ENCODE peak calls at places on chromosomes 3 and 15, in eight cellular contexts. J, U, V, D, C, O, A and L are unnamed samples.

GRCh38 chr15:75776075-75776443 is 63.4 kb upstream of the CSPG4 start:
- DNase-seq in J (peak; percentile 69), U (peak; percentile 10), V (peak; percentile 55), D (peak; percentile 64), C (peak; percentile 54), O (peak; percentile 3), A (peak; percentile 33), L (peak; percentile 9)

GRCh38 chr3:27746838-27747237 is 24.7 kb upstream of the EOMES start:
- DNase-seq in J (no peak), U (no peak), V (no peak), D (no peak), C (no peak), O (no peak), A (no peak), L (no peak)

GRCh38 chr15:38611228-38611627 is 46.6 kb upstream of the RASGRP1 start:
- DNase-seq in J (no peak), U (no peak), V (no peak), D (no peak), C (no peak), O (no peak), A (no peak), L (no peak)

GRCh38 chr15:51076898-51077564 is 17.7 kb downstream of the TNFAIP8L3 start:
- DNase-seq in J (peak; percentile 74), U (no peak), V (peak; percentile 67), D (no peak), C (no peak), O (no peak), A (no peak), L (no peak)

GRCh38 chr3:146117406-146118285 is 43.3 kb downstream of the PLOD2 start:
- DNase-seq in J (peak; percentile 89), U (no peak), V (peak; percentile 87), D (no peak), C (peak; percentile 97), O (no peak), A (no peak), L (peak; percentile 27)

GRCh38 chr3:157131861-157132260 is 28.1 kb downstream of the CCNL1 start:
- DNase-seq in J (peak; percentile 67), U (no peak), V (peak; percentile 51), D (no peak), C (peak; percentile 61), O (no peak), A (no peak), L (peak; percentile 93)

GRCh38 chr3:185932213-185932612 is 5.6 kb downstream of the TRA2B start:
- DNase-seq in J (peak; percentile 23), U (no peak), V (no peak), D (no peak), C (no peak), O (no peak), A (no peak), L (no peak)

GRCh38 chr15:95051881-95052280 is 820.5 kb downstream of the MCTP2 start:
- DNase-seq in J (no peak), U (no peak), V (no peak), D (no peak), C (no peak), O (no peak), A (no peak), L (no peak)

GRCh38 chr3:72510247-72510646 is 338.0 kb downstream of the SHQ1 start:
- DNase-seq in J (no peak), U (no peak), V (no peak), D (no peak), C (no peak), O (no peak), A (no peak), L (no peak)

GRCh38 chr15:43230640-43231115 is 9.9 kb upstream of the EPB42 start:
- DNase-seq in J (peak; percentile 30), U (no peak), V (no peak), D (no peak), C (no peak), O (no peak), A (no peak), L (no peak)

GRCh38 chr3:13670292-13670691 is 121.4 kb downstream of the FBLN2 start:
- DNase-seq in J (no peak), U (no peak), V (no peak), D (no peak), C (no peak), O (no peak), A (no peak), L (no peak)

GRCh38 chr3:53114412-53115074 is 15.7 kb downstream of the RFT1 start:
- DNase-seq in J (peak; percentile 58), U (no peak), V (peak; percentile 29), D (no peak), C (peak; percentile 48), O (no peak), A (no peak), L (peak; percentile 95)

GRCh38 chr15:62940755-62941361 is 101.7 kb upstream of the TPM1 start:
- DNase-seq in J (peak; percentile 98), U (no peak), V (peak; percentile 97), D (no peak), C (peak; percentile 98), O (no peak), A (peak; percentile 65), L (peak; percentile 78)

GRCh38 chr3:165725296-165725695 is 111.9 kb downstream of the BCHE start:
- DNase-seq in J (no peak), U (no peak), V (no peak), D (no peak), C (no peak), O (no peak), A (no peak), L (no peak)

GRCh38 chr3:12796171-12797123 is at the start of gene CAND2:
- DNase-seq in J (peak; percentile 52), U (no peak), V (peak; percentile 30), D (no peak), C (peak; percentile 37), O (peak; percentile 75), A (peak; percentile 79), L (no peak)

GRCh38 chr3:127015282-127016042 is 32.5 kb downstream of the PLXNA1 start:
- DNase-seq in J (peak; percentile 9), U (no peak), V (no peak), D (no peak), C (no peak), O (peak; percentile 59), A (peak; percentile 35), L (no peak)

GRCh38 chr3:73762855-73763254 is 138.1 kb upstream of the PDZRN3 start:
- DNase-seq in J (no peak), U (no peak), V (no peak), D (no peak), C (no peak), O (no peak), A (no peak), L (no peak)

GRCh38 chr15:60721232-60721576 is 242.3 kb upstream of the ICE2 start:
- DNase-seq in J (no peak), U (no peak), V (no peak), D (no peak), C (no peak), O (no peak), A (no peak), L (no peak)

DNA sequence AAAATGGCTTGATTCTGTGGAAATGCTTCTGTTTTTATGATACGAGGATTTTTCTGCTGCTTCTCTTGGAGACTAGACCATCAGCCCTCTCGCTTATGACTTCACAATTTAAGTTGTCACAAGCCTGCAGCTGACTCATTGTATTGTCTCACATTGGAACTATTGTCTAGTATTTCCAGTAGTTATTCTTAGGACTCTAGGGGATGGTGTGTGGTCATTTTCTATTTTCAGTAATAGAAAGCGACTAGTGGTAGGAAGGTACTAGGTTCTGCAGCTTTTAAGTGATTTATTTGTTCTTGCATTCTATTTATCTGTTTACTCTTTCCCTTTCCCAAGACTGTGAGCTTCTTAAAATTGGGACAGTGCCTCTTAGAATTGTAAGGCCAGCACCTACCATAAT is 66.3 kb upstream of the CRTC3 start:
- DNase-seq in J (peak; percentile 93), U (no peak), V (peak; percentile 93), D (no peak), C (peak; percentile 76), O (no peak), A (no peak), L (peak; percentile 22)
- H4K20me1 ChIP-seq in J (no peaks in the 10 kb centered on the region), U (no peaks in the 10 kb centered on the region), V (peaks cover 58% of the 10 kb centered on the region), D (no peaks in the 10 kb centered on the region), C (peaks cover 39% of the 10 kb centered on the region), O (no peaks in the 10 kb centered on the region), A (no peaks in the 10 kb centered on the region), L (no peaks in the 10 kb centered on the region)

GRCh38 chr3:4758957-4759656 is 220.1 kb upstream of the BHLHE40 start:
- DNase-seq in J (no peak), U (no peak), V (no peak), D (no peak), C (no peak), O (no peak), A (no peak), L (no peak)
- H3K27ac ChIP-seq in J (no peak overlapping the region), U (no peak overlapping the region), V (no peak overlapping the region), D (no peak overlapping the region), C (no peak overlapping the region), O (no peak overlapping the region), A (no peak overlapping the region), L (no peak overlapping the region)

GRCh38 chr3:178103140-178103539 is 433.1 kb upstream of the KCNMB2 start:
- DNase-seq in J (no peak), U (no peak), V (no peak), D (no peak), C (peak; percentile 23), O (no peak), A (no peak), L (no peak)

GRCh38 chr3:178099885-178100284 is 436.4 kb upstream of the KCNMB2 start:
- DNase-seq in J (no peak), U (no peak), V (no peak), D (no peak), C (no peak), O (no peak), A (no peak), L (peak; percentile 11)

GRCh38 chr3:178096955-178097354 is 439.3 kb upstream of the KCNMB2 start:
- DNase-seq in J (no peak), U (no peak), V (no peak), D (no peak), C (no peak), O (no peak), A (no peak), L (no peak)

GRCh38 chr3:178097576-178097975 is 438.7 kb upstream of the KCNMB2 start:
- DNase-seq in J (peak; percentile 85), U (no peak), V (peak; percentile 85), D (no peak), C (peak; percentile 95), O (no peak), A (peak; percentile 44), L (no peak)

DNA sequence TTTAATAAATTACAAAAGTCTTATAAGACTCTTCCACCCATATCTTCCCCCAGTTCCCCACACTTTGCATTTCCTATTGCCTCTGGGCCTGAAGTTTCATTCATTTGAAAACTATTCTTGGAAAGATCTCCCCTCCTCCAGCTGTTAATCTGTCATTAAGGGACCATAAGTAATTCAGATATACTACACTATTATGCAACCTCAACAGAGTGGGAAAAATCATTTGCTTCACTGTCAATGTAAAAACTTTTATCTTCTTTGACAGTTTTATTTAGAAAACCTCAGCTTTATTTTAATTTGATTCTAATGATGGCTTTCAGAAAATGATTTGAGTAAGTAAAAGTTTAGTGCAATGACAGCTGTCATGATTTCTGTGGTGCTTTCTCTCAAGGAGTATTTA is 435.4 kb upstream of the KCNMB2 start:
- DNase-seq in J (peak; percentile 41), U (no peak), V (peak; percentile 47), D (no peak), C (no peak), O (no peak), A (no peak), L (no peak)
- H2AFZ ChIP-seq in J (no peak overlapping the region), U (peak overlapping the region; percentile 1), V (no peak overlapping the region), D (no peak overlapping the region), C (no peak overlapping the region), O (no peak overlapping the region), A (no peak overlapping the region), L (no peak overlapping the region)

GRCh38 chr3:129845956-129846355 is 47.6 kb downstream of the TMCC1 start:
- DNase-seq in J (no peak), U (no peak), V (no peak), D (no peak), C (no peak), O (no peak), A (no peak), L (peak; percentile 6)
- H4K20me1 ChIP-seq in J (no peaks in the 10 kb centered on the region), U (no peaks in the 10 kb centered on the region), V (peaks cover 7% of the 10 kb centered on the region), D (no peaks in the 10 kb centered on the region), C (no peaks in the 10 kb centered on the region), O (no peaks in the 10 kb centered on the region), A (no peaks in the 10 kb centered on the region), L (no peaks in the 10 kb centered on the region)